ENCODE peak calls at places on chromosomes 3 and 15, in seven cellular contexts. S is AG04450; M is CD4-positive, alpha-beta T cell; A is nephron progenitor cell; K is foreskin fibroblast; Y is BE2C; G is tibial artery. T is an unnamed sample.

GRCh38 chr15:70902105-70902504 is 9.5 kb downstream of the LRRC49 start:
- DNase-seq in Y (no peak), K (peak), G (no peak), S (peak), M (no peak), A (no peak), T (no peak)

GRCh38 chr3:56823984-56824703 is 22.4 kb upstream of the ARHGEF3 start:
- DNase-seq in S (no peak), A (no peak), G (no peak), Y (no peak), M (no peak), K (no peak), T (no peak)

GRCh38 chr15:89330881-89331595 is 3.6 kb downstream of the POLG start:
- DNase-seq in A (no peak), K (no peak), Y (no peak), G (no peak), S (no peak), M (no peak), T (no peak)

GRCh38 chr15:40306908-40307307 is 827 bp downstream of the PLCB2 start:
- DNase-seq in M (no peak), A (no peak), S (no peak), G (no peak), K (no peak), Y (no peak), T (peak)

GRCh38 chr3:151770941-151771340 is 37.2 kb downstream of the AADACL2 start:
- DNase-seq in G (peak), K (peak), Y (no peak), A (no peak), S (no peak), M (no peak), T (no peak)

GRCh38 chr3:169218314-169218983 is 445.1 kb downstream of the MECOM start:
- DNase-seq in S (no peak), A (peak), K (peak), M (no peak), Y (peak), G (peak), T (no peak)

GRCh38 chr3:46479021-46479420 is 14.3 kb upstream of the LTF start:
- DNase-seq in S (no peak), A (no peak), K (no peak), M (no peak), G (no peak), Y (no peak), T (no peak)

GRCh38 chr3:10260211-10260701 is 12.0 kb downstream of the TATDN2 start:
- DNase-seq in Y (no peak), G (no peak), M (no peak), S (no peak), A (no peak), K (no peak), T (no peak)

GRCh38 chr3:130850044-130850797 is 43.7 kb upstream of the ATP2C1 start:
- DNase-seq in K (peak), A (no peak), G (peak), Y (peak), M (no peak), S (no peak), T (peak)

GRCh38 chr15:68126415-68126814 is 72.3 kb downstream of the PIAS1 start:
- DNase-seq in Y (no peak), M (no peak), S (no peak), A (no peak), G (no peak), K (no peak), T (no peak)

GRCh38 chr3:19539488-19540395 is 391.4 kb downstream of the KCNH8 start:
- DNase-seq in S (no peak), G (no peak), K (no peak), M (no peak), Y (no peak), A (no peak), T (no peak)

GRCh38 chr3:19541284-19541683 is 392.7 kb downstream of the EFHB start:
- DNase-seq in Y (no peak), K (no peak), S (no peak), A (no peak), M (no peak), G (no peak), T (no peak)

GRCh38 chr3:19547665-19548464 is 386.2 kb downstream of the EFHB start:
- DNase-seq in K (no peak), Y (no peak), S (no peak), A (no peak), G (no peak), M (no peak), T (no peak)

GRCh38 chr3:19540464-19540863 is 392.2 kb downstream of the KCNH8 start:
- DNase-seq in M (no peak), G (no peak), K (no peak), A (no peak), S (no peak), Y (no peak), T (no peak)

GRCh38 chr3:19543212-19543841 is 390.7 kb downstream of the EFHB start:
- DNase-seq in K (no peak), G (no peak), S (no peak), A (peak), Y (peak), M (no peak), T (no peak)
- TF ChIP-seq CTCF in K (no peak), G (peak), S (no peak), A (peak), Y (peak), M (no peak), T (peak)

DNA sequence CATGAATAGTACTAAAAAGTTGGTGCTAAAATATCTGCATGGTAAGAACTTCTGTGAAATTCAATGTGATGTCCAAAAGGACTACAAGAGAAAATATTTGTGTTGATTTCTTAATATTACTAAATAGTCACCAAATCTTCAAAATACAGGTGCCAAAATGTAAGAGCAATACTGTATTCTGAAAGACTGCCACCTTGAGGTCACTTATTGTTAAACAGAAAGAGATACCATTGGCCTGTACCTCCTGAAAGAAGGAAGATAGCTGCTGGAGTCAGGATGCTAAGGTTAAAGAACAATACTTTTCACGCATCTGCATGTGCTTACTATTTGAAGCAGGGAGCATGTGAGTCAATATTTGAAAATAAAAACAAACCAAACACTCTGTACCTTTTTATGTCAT is 72.0 kb upstream of the LSAMP start:
- DNase-seq in M (no peak), Y (no peak), G (no peak), K (peak), A (no peak), S (no peak), T (no peak)
- TF ChIP-seq CTCF in M (no peak), Y (peak), G (no peak), K (peak), A (peak), S (peak), T (peak)

GRCh38 chr3:76044601-76045600 is 259.6 kb upstream of the ZNF717 start:
- DNase-seq in Y (peak), K (peak), S (no peak), A (peak), M (no peak), G (peak), T (peak)
- TF ChIP-seq CTCF in Y (peak), K (peak), S (peak), A (peak), M (no peak), G (peak), T (peak)

GRCh38 chr15:64767203-64767602 is 8.2 kb downstream of the RBPMS2 start:
- DNase-seq in K (no peak), A (no peak), G (no peak), Y (no peak), M (no peak), S (no peak), T (no peak)
- TF ChIP-seq CTCF in K (no peak), A (no peak), G (no peak), Y (peak), M (no peak), S (no peak), T (no peak)

GRCh38 chr3:72995337-72995736 is 1.3 kb upstream of the PPP4R2 start:
- DNase-seq in G (no peak), S (no peak), A (no peak), Y (no peak), K (no peak), M (no peak), T (no peak)

GRCh38 chr3:72996121-72996472 is 514 bp upstream of the PPP4R2 start:
- DNase-seq in G (peak), A (no peak), M (peak), S (no peak), Y (no peak), K (no peak), T (peak)

GRCh38 chr3:72996473-72997333 is at the start of gene PPP4R2:
- DNase-seq in A (peak), S (peak), Y (peak), K (peak), M (peak), G (peak), T (peak)

GRCh38 chr3:72998489-72998888 is 1.9 kb downstream of the PPP4R2 start:
- DNase-seq in K (no peak), A (no peak), G (no peak), M (no peak), Y (no peak), S (no peak), T (no peak)

GRCh38 chr3:72997421-72997961 is 880 bp downstream of the PPP4R2 start:
- DNase-seq in M (no peak), S (no peak), A (peak), Y (peak), G (no peak), K (peak), T (peak)
- TF ChIP-seq CTCF in M (peak), S (peak), A (peak), Y (peak), G (peak), K (peak), T (peak)

GRCh38 chr3:16253601-16254000 is 11.1 kb downstream of the DPH3 start:
- DNase-seq in K (peak), M (no peak), A (no peak), G (peak), S (no peak), Y (no peak), T (no peak)

GRCh38 chr3:16252988-16253387 is 11.8 kb downstream of the DPH3 start:
- DNase-seq in Y (no peak), S (no peak), G (no peak), M (no peak), A (no peak), K (no peak), T (no peak)

GRCh38 chr3:16254933-16255725 is 9.6 kb downstream of the DPH3 start:
- DNase-seq in Y (no peak), K (no peak), M (no peak), G (no peak), A (no peak), S (no peak), T (peak)

GRCh38 chr3:16251316-16252085 is 13.2 kb downstream of the DPH3 start:
- DNase-seq in K (no peak), A (no peak), Y (no peak), M (no peak), S (no peak), G (no peak), T (no peak)

GRCh38 chr3:16252243-16252978 is 12.3 kb downstream of the DPH3 start:
- DNase-seq in S (no peak), Y (no peak), M (no peak), K (no peak), A (no peak), G (no peak), T (no peak)
- TF ChIP-seq CTCF in S (no peak), Y (no peak), M (no peak), K (no peak), A (no peak), G (no peak), T (no peak)

GRCh38 chr15:82128401-82129143 is 82.8 kb upstream of the MEX3B start:
- DNase-seq in Y (peak), S (no peak), G (no peak), M (no peak), A (no peak), K (no peak), T (no peak)

GRCh38 chr15:82127581-82127980 is 81.8 kb upstream of the MEX3B start:
- DNase-seq in G (no peak), S (no peak), Y (no peak), M (no peak), A (no peak), K (no peak), T (no peak)

GRCh38 chr15:82126346-82126745 is 80.5 kb upstream of the MEX3B start:
- DNase-seq in A (no peak), G (no peak), M (no peak), Y (no peak), S (no peak), K (no peak), T (no peak)

GRCh38 chr15:82122754-82123400 is 77.1 kb upstream of the MEX3B start:
- DNase-seq in K (peak), S (peak), G (peak), M (no peak), A (no peak), Y (no peak), T (no peak)

DNA sequence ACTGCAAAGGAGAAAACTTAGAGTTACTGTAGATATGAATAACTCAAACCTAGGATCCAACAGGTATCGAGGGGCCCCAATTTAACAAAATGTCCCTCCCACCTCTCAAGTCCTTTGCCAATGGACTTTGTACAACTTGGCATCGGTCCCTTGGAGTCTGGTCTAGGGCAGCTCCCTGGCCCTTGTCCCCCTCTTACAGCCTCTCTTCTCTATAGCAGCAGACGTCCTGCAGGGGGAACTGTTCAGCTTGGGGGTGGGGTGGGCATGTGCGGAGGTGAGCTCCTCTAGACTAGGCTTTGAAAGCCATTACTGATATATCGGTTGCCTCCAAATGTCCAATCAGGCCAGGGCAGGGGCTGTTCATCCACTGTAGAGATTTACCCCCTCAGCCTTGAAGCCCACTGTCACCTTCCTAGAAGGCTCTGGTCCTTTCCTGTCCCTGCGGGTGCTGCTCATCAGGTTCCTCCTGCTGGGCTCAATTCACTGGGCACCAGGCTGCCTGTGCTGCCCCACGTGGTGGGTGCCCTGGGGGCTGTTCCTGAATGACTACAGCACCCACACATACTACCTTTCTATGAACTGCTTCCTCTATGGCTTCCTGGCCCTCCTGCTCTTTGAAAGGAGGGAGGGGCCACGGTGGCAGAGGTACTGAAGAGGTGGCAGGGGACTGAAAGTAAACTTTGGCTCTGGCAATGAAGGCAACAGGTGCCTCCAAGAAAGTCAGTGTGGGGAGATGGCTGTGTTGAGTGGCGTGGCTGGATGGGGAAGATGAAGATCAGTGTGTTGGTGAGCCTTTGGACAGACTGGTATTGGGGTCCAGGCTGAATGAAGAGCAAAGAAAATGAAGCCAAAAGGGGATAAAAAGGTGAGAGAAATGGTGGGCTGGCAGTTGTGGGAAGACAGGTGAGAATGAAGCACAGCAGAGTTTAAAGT is 78.8 kb upstream of the MEX3B start:
- DNase-seq in A (no peak), K (no peak), Y (no peak), M (no peak), G (no peak), S (no peak), T (peak)
- TF ChIP-seq CTCF in A (no peak), K (no peak), Y (no peak), M (no peak), G (no peak), S (no peak), T (no peak)